ENCODE peak calls at places on chromosomes 12 and 14, in four cellular contexts. K, T, I and G are unnamed samples.

GRCh38 chr12:58459191-58459590 is 461.1 kb downstream of the LRIG3 start:
- DNase-seq in K (no peak), T (no peak), I (no peak), G (no peak)

GRCh38 chr12:89245090-89245489 is 107.2 kb downstream of the DUSP6 start:
- DNase-seq in K (peak; percentile 31), T (no peak), I (no peak), G (peak; percentile 57)

GRCh38 chr14:50955373-50956043 is 11.2 kb upstream of the PYGL start:
- DNase-seq in K (no peak), T (no peak), I (no peak), G (no peak)

GRCh38 chr12:75706786-75707605 is 195.6 kb upstream of the KRR1 start:
- DNase-seq in K (no peak), T (no peak), I (no peak), G (no peak)

GRCh38 chr14:75607842-75608640 is 29.6 kb downstream of the FLVCR2 start:
- DNase-seq in K (no peak), T (no peak), I (no peak), G (no peak)

GRCh38 chr12:101829639-101830390 is 944 bp downstream of the GNPTAB start:
- DNase-seq in K (no peak), T (no peak), I (peak; percentile 19), G (peak; percentile 30)

GRCh38 chr12:92973614-92974013 is 44.5 kb upstream of the EEA1 start:
- DNase-seq in K (no peak), T (no peak), I (no peak), G (no peak)

GRCh38 chr12:45130881-45131281 is 80.0 kb upstream of the DBX2 start:
- DNase-seq in K (peak; percentile 5), T (peak; percentile 27), I (no peak), G (peak; percentile 60)

GRCh38 chr12:92860521-92860920 is 68.6 kb downstream of the EEA1 start:
- DNase-seq in K (no peak), T (no peak), I (no peak), G (no peak)

GRCh38 chr14:61461808-61462275 is 140.5 kb downstream of the PRKCH start:
- DNase-seq in K (no peak), T (no peak), I (peak; percentile 65), G (peak; percentile 39)

GRCh38 chr14:88519907-88520306 is 34.9 kb downstream of the PTPN21 start:
- DNase-seq in K (no peak), T (no peak), I (no peak), G (no peak)

GRCh38 chr14:105150026-105150367 is 18.6 kb downstream of the JAG2 start:
- DNase-seq in K (no peak), T (no peak), I (no peak), G (no peak)

GRCh38 chr14:91744068-91744480 is 12.2 kb upstream of the CATSPERB start:
- DNase-seq in K (no peak), T (no peak), I (no peak), G (no peak)

GRCh38 chr12:47216150-47216677 is 136.5 kb upstream of the AMIGO2 start:
- DNase-seq in K (peak; percentile 63), T (no peak), I (no peak), G (peak; percentile 50)

GRCh38 chr12:93733358-93733757 is 56.2 kb downstream of the CRADD start:
- DNase-seq in K (no peak), T (no peak), I (peak; percentile 63), G (no peak)

GRCh38 chr14:105600939-105601359 is 74.6 kb downstream of the TMEM121 start:
- DNase-seq in K (no peak), T (no peak), I (no peak), G (no peak)

GRCh38 chr12:113477842-113478215 is 6.2 kb upstream of the LHX5 start:
- DNase-seq in K (no peak), T (no peak), I (no peak), G (no peak)